ENCODE peak calls at places on chromosomes 4 and X, in eight cellular contexts. T, K, H, P, D, Z, W and N are unnamed samples.

GRCh38 chr4:128848461-128848860 is 39.0 kb downstream of the JADE1 start:
- DNase-seq in Z (no peak), P (no peak), K (no peak), H (no peak), D (no peak), T (no peak), W (no peak), N (peak)

GRCh38 chr4:83255584-83255983 is 29.0 kb downstream of the COQ2 start:
- DNase-seq in T (peak), K (no peak), D (no peak), W (no peak), H (no peak), Z (no peak), P (no peak), N (peak)

GRCh38 chr4:147836807-147837206 is 104.9 kb downstream of the ARHGAP10 start:
- DNase-seq in P (no peak), D (no peak), H (no peak), T (no peak), W (no peak), K (no peak), Z (no peak), N (no peak)

GRCh38 chrX:17007134-17007768 is 60.8 kb downstream of the REPS2 start:
- DNase-seq in D (no peak), H (no peak), K (no peak), W (no peak), T (peak), Z (no peak), P (no peak), N (peak)

GRCh38 chrX:130304587-130305368 is 34.9 kb upstream of the SLC25A14 start:
- DNase-seq in T (no peak), K (no peak), Z (no peak), D (no peak), P (no peak), W (no peak), H (no peak), N (no peak)

GRCh38 chr4:98568896-98569663 is 89.3 kb downstream of the TSPAN5 start:
- DNase-seq in K (no peak), W (no peak), H (no peak), Z (no peak), D (no peak), P (no peak), T (no peak), N (no peak)

GRCh38 chr4:46979283-46979682 is 14.1 kb downstream of the GABRA4 start:
- DNase-seq in P (no peak), K (no peak), W (no peak), T (no peak), H (no peak), D (no peak), Z (no peak), N (no peak)

GRCh38 chr4:59381591-59381990 is 1818.5 kb upstream of the ADGRL3 start:
- DNase-seq in T (no peak), P (no peak), D (no peak), H (no peak), W (no peak), K (no peak), Z (no peak), N (no peak)

GRCh38 chr4:10163296-10163695 is 46.7 kb upstream of the WDR1 start:
- DNase-seq in K (no peak), P (no peak), T (no peak), W (no peak), D (no peak), H (no peak), Z (no peak), N (no peak)

GRCh38 chr4:173024203-173024602 is 144.4 kb upstream of the GALNT7 start:
- DNase-seq in D (no peak), W (no peak), P (no peak), T (no peak), K (no peak), Z (no peak), H (no peak), N (no peak)

GRCh38 chr4:168304744-168305459 is 13.7 kb downstream of the DDX60 start:
- DNase-seq in P (no peak), K (no peak), T (peak), Z (no peak), W (no peak), D (no peak), H (no peak), N (peak)

GRCh38 chr4:105634402-105634801 is 74.1 kb downstream of the INTS12 start:
- DNase-seq in Z (no peak), K (no peak), D (no peak), H (no peak), W (no peak), P (no peak), T (no peak), N (no peak)

GRCh38 chr4:76897522-76898384 is at the start of gene SOWAHB:
- DNase-seq in K (peak), P (peak), H (peak), D (no peak), T (peak), W (peak), Z (peak), N (no peak)

GRCh38 chr4:176492648-176493302 is 173.0 kb downstream of the SPCS3 start:
- DNase-seq in Z (no peak), H (no peak), P (no peak), T (no peak), D (no peak), K (no peak), W (no peak), N (peak)

GRCh38 chr4:112058433-112058832 is 86.8 kb upstream of the FAM241A start:
- DNase-seq in Z (no peak), D (no peak), P (no peak), H (no peak), T (peak), W (no peak), K (no peak), N (peak)

GRCh38 chr4:112061418-112061817 is 83.8 kb upstream of the FAM241A start:
- DNase-seq in Z (no peak), D (no peak), K (no peak), T (no peak), P (no peak), H (no peak), W (no peak), N (no peak)

GRCh38 chr4:112063260-112063659 is 82.0 kb upstream of the FAM241A start:
- DNase-seq in W (no peak), D (no peak), T (peak), P (no peak), H (no peak), Z (no peak), K (no peak), N (peak)

GRCh38 chr4:112057479-112057878 is 87.8 kb upstream of the FAM241A start:
- DNase-seq in P (no peak), H (no peak), W (no peak), T (no peak), K (no peak), Z (no peak), D (no peak), N (no peak)

DNA sequence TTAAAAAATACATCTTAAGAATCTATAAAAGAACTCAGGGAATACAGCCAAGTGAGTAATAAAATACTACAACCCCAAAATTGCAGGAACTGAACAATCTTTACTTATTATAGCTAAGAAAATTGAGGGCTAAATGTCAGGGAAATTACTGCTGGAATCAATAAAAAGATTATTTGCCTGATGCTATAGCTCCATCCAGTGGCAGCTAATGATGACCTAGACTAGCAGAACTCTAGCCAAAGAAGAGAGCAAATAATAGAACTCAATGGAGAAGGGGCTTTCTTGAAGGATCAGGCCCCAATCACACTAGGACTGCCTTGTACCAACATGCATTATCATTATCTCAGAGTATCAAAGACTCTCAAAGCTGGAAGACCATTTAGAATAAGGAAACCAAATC is 85.0 kb upstream of the FAM241A start:
- DNase-seq in Z (no peak), D (no peak), W (no peak), H (no peak), T (peak), K (no peak), P (peak), N (peak)
- TF ChIP-seq CTCF in Z (no peak), D (no peak), W (no peak), H (no peak), T (peak), K (no peak), P (peak), N (peak)

GRCh38 chrX:75786290-75786689 is 1.2 kb upstream of the MAGEE2 start:
- DNase-seq in Z (no peak), P (no peak), W (no peak), K (no peak), D (no peak), H (no peak), T (peak), N (no peak)

GRCh38 chrX:75781618-75782017 is 3.4 kb downstream of the MAGEE2 start:
- DNase-seq in H (no peak), K (no peak), Z (peak), W (no peak), D (no peak), T (no peak), P (no peak), N (no peak)

DNA sequence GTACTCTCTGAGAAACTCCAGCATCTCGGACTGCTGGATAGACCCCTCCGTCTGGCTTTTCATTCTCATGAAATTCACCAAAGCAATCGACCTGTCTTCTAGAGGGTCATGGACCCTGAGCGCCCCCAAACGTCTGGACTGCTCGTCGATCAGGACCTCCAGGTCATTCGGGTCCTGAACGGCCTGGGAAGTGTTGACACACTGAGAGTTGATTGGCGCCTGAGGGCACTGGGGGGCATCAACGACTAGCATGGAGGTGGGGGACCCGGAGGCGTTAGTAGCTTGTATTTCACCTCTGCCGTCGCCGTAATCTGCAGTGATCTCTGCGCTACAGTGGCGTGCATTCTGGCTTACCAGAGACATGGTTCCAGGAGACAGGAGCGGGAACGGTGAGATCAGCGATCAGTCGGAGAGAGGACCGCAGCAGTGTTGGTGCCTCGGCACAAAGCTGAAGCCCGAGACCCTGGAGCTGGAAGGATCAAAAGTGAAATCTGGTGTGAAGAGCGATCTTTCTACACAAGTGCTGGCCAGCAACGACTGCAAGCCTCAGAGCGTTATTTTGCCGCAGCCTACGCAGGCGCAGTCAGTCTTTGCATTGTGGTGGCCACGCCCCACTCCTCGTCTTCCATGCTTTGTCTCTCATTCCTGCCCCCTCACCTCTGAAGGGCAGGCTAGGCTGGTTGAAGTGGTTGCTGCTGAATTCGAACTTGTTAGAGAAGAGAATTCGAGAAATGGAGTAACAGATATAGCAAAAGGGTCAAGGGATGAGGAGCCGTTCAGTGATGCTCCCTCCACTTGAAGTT is at the start of gene MAGEE2:
- DNase-seq in Z (peak), T (no peak), W (no peak), K (no peak), D (no peak), H (no peak), P (no peak), N (no peak)
- H3K4me3 ChIP-seq in Z (peak), T (no peak), W (peak), K (peak), D (peak), H (peak), P (no peak), N (no peak)

DNA sequence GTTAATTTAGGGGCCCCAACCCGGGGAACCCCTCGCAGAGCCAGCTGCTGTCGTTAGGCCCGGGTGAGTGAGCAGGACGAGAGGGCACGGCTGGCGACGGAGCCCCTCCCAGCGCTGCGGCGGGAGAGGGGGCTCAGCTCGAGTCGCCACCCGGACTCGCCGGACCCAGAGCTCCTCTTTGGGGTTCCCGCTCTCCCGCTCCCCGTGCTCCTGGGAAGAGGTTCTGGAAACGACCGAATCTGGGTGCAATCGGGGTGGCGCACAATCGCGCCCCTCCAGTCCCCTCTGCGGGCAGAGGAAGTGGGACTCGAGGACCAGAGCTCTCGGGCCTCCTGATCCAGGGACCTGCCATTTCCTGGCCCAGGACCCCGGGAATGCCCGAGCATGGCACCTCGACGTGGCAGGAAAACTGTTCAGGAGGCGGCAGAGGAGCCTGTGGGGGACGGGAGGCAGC is 37.3 kb upstream of the ARAF start:
- DNase-seq in W (no peak), P (no peak), Z (peak), D (no peak), K (no peak), H (no peak), T (no peak), N (no peak)
- TF ChIP-seq CTCF in W (no peak), P (no peak), Z (no peak), D (no peak), K (no peak), H (no peak), T (no peak), N (no peak)

DNA sequence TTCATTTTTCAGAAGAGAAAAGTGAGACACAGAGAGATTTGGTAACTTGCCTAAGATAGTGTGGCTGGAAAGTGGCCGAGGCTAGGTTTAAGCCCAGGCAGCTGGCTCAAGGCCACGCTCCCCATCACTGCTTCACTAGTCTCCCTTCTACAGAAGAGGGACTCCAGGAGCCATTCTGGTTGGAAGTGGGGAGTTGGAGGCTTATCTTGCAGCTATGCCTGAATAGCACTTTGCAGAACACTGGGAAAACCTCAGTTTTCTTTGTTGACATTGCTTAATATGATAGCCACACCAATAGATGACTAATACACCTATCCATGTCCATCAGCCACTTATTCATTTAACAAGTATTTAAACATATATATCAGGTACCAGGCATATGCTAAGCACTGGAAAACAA is 18.5 kb downstream of the LRRC66 start:
- DNase-seq in Z (no peak), W (no peak), T (peak), K (no peak), H (no peak), P (peak), D (no peak), N (peak)
- H3K4me3 ChIP-seq in Z (no peak), W (no peak), T (no peak), K (no peak), H (no peak), P (no peak), D (no peak), N (no peak)

DNA sequence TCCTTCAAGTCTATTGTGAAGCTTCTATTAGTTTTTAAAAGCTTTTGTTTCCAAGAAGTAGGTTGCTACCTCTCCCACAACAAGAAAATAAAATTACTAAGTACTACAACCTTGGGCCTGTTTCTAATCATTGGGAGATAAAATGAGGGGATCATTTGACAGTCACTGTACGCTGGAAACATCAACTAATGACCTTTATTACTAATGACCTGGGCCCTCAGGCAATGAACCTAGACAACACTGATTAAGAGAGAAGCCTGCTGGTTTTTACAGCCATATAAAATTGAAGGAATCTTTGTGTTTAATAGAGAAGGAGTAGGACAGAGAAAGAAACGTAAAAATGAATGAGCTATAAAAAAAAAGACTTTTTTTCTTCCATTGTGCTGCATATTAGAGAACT is 1000.9 kb downstream of the STPG2 start:
- DNase-seq in D (no peak), H (no peak), W (no peak), P (no peak), K (no peak), T (no peak), Z (no peak), N (no peak)
- TF ChIP-seq CTCF in D (no peak), H (no peak), W (no peak), P (no peak), K (no peak), T (no peak), Z (no peak), N (no peak)

GRCh38 chr4:107419052-107419451 is 301.0 kb downstream of the PAPSS1 start:
- DNase-seq in D (no peak), K (no peak), P (no peak), W (no peak), T (no peak), H (no peak), Z (no peak), N (no peak)

DNA sequence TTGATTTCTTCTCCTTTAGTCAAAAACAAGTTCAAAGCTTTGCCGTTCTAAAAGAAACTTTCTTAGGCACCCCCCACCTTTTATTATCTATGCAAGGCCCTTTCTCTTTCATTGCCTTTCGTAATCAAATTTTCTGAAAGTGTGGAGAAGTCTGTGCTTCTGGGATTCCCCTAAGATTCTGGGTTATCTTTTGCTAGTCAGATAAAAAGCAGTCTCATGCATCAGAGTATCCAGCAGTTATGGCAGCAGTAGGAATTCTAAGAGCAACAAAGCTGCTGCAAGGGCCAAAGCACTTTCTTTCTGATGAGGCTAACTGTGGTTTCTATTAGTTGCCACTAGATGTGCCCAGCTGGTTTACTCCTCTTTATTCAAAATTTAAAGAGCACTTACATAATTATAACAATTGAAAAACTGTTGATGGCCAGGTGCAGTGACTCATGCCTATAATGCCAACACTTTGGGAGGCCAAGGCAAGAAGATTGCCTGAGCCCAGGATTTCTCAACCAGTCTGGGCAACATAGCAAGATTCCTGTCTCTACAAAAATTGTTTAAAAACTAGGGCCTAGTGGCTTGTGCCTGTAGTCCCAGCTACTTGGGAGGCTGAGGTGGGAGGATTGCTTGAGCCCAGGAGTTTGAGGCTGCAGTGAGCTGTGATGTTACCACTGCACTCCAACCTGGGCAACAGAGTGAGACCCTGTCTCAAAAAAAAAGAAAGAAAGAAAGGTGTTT is 296.2 kb downstream of the PAPSS1 start:
- DNase-seq in H (no peak), P (no peak), K (no peak), D (no peak), W (no peak), T (peak), Z (no peak), N (no peak)
- H3K4me3 ChIP-seq in H (no peak), P (no peak), K (no peak), D (no peak), W (no peak), T (no peak), Z (no peak), N (no peak)